ENCODE peak calls at places on chromosomes 12 and 14, in ten cellular contexts. One of them, this sample, is unnamed.

GRCh38 chr12:117100851-117101673 is 1.8 kb upstream of the TESC start:
- DNase-seq in NCI-H1930: no peak
- DNase-seq in IMR-90: no peak
- DNase-seq in stimulated activated CD4-positive, alpha-beta T cell treated with anti-CD3 and anti-CD28 coated beads, TNF-alpha, amount 100 ng/mL, for 1 hour: no peak
- DNase-seq in A172: no peak
- DNase-seq in glomerular endothelial cell: no peak
- DNase-seq in cardiac muscle cell: no peak
- DNase-seq in Daoy: no peak
- DNase-seq in AG09319: no peak
- DNase-seq in hepatic stellate cell: no peak
- DNase-seq in this sample: no peak

GRCh38 chr12:53489242-53489915 is 9.9 kb downstream of the MAP3K12 start:
- DNase-seq in Daoy: no peak
- DNase-seq in stimulated activated CD4-positive, alpha-beta T cell treated with anti-CD3 and anti-CD28 coated beads, TNF-alpha, amount 100 ng/mL, for 1 hour: no peak
- DNase-seq in IMR-90: no peak
- DNase-seq in hepatic stellate cell: no peak
- DNase-seq in cardiac muscle cell: no peak
- DNase-seq in NCI-H1930: no peak
- DNase-seq in glomerular endothelial cell: no peak
- DNase-seq in AG09319: no peak
- DNase-seq in A172: no peak
- DNase-seq in this sample: no peak

GRCh38 chr12:10551375-10551774 is 45.7 kb downstream of the EIF2S3B start:
- DNase-seq in glomerular endothelial cell: no peak
- DNase-seq in Daoy: no peak
- DNase-seq in AG09319: no peak
- DNase-seq in NCI-H1930: no peak
- DNase-seq in hepatic stellate cell: no peak
- DNase-seq in stimulated activated CD4-positive, alpha-beta T cell treated with anti-CD3 and anti-CD28 coated beads, TNF-alpha, amount 100 ng/mL, for 1 hour: no peak
- DNase-seq in cardiac muscle cell: no peak
- DNase-seq in A172: no peak
- DNase-seq in IMR-90: no peak
- DNase-seq in this sample: no peak

GRCh38 chr12:72081787-72082186 is 143.1 kb downstream of the TPH2 start:
- DNase-seq in IMR-90: no peak
- DNase-seq in glomerular endothelial cell: no peak
- DNase-seq in Daoy: no peak
- DNase-seq in stimulated activated CD4-positive, alpha-beta T cell treated with anti-CD3 and anti-CD28 coated beads, TNF-alpha, amount 100 ng/mL, for 1 hour: no peak
- DNase-seq in AG09319: no peak
- DNase-seq in cardiac muscle cell: no peak
- DNase-seq in hepatic stellate cell: no peak
- DNase-seq in A172: no peak
- DNase-seq in NCI-H1930: no peak
- DNase-seq in this sample: no peak

GRCh38 chr14:72521968-72522741 is 371.7 kb downstream of the DPF3 start:
- DNase-seq in cardiac muscle cell: no peak
- DNase-seq in AG09319: no peak
- DNase-seq in Daoy: no peak
- DNase-seq in stimulated activated CD4-positive, alpha-beta T cell treated with anti-CD3 and anti-CD28 coated beads, TNF-alpha, amount 100 ng/mL, for 1 hour: no peak
- DNase-seq in glomerular endothelial cell: no peak
- DNase-seq in NCI-H1930: no peak
- DNase-seq in hepatic stellate cell: no peak
- DNase-seq in A172: no peak
- DNase-seq in IMR-90: peak
- DNase-seq in this sample: no peak

GRCh38 chr12:3295648-3296408 is 195.2 kb upstream of the PRMT8 start:
- DNase-seq in cardiac muscle cell: no peak
- DNase-seq in stimulated activated CD4-positive, alpha-beta T cell treated with anti-CD3 and anti-CD28 coated beads, TNF-alpha, amount 100 ng/mL, for 1 hour: no peak
- DNase-seq in IMR-90: peak
- DNase-seq in A172: no peak
- DNase-seq in Daoy: no peak
- DNase-seq in NCI-H1930: no peak
- DNase-seq in glomerular endothelial cell: no peak
- DNase-seq in hepatic stellate cell: peak
- DNase-seq in AG09319: no peak
- DNase-seq in this sample: no peak

GRCh38 chr14:36582011-36582873 is at the start of gene NKX2-8:
- DNase-seq in A172: no peak
- DNase-seq in stimulated activated CD4-positive, alpha-beta T cell treated with anti-CD3 and anti-CD28 coated beads, TNF-alpha, amount 100 ng/mL, for 1 hour: no peak
- DNase-seq in glomerular endothelial cell: no peak
- DNase-seq in IMR-90: no peak
- DNase-seq in AG09319: no peak
- DNase-seq in cardiac muscle cell: peak
- DNase-seq in hepatic stellate cell: no peak
- DNase-seq in NCI-H1930: peak
- DNase-seq in Daoy: peak
- DNase-seq in this sample: no peak

GRCh38 chr12:57223191-57224165 is 6.0 kb upstream of the SHMT2 start:
- DNase-seq in AG09319: no peak
- DNase-seq in NCI-H1930: no peak
- DNase-seq in cardiac muscle cell: no peak
- DNase-seq in glomerular endothelial cell: no peak
- DNase-seq in Daoy: no peak
- DNase-seq in stimulated activated CD4-positive, alpha-beta T cell treated with anti-CD3 and anti-CD28 coated beads, TNF-alpha, amount 100 ng/mL, for 1 hour: no peak
- DNase-seq in A172: no peak
- DNase-seq in hepatic stellate cell: no peak
- DNase-seq in IMR-90: no peak
- DNase-seq in this sample: no peak

GRCh38 chr12:6936642-6937480 is 6.8 kb upstream of the RNU7-1 start:
- DNase-seq in AG09319: no peak
- DNase-seq in stimulated activated CD4-positive, alpha-beta T cell treated with anti-CD3 and anti-CD28 coated beads, TNF-alpha, amount 100 ng/mL, for 1 hour: peak
- DNase-seq in A172: no peak
- DNase-seq in IMR-90: no peak
- DNase-seq in hepatic stellate cell: no peak
- DNase-seq in glomerular endothelial cell: no peak
- DNase-seq in cardiac muscle cell: peak
- DNase-seq in NCI-H1930: peak
- DNase-seq in Daoy: no peak
- DNase-seq in this sample: no peak

GRCh38 chr14:55807059-55807499 is 227.1 kb downstream of the KTN1 start:
- DNase-seq in A172: peak
- DNase-seq in AG09319: no peak
- DNase-seq in glomerular endothelial cell: peak
- DNase-seq in NCI-H1930: no peak
- DNase-seq in hepatic stellate cell: no peak
- DNase-seq in stimulated activated CD4-positive, alpha-beta T cell treated with anti-CD3 and anti-CD28 coated beads, TNF-alpha, amount 100 ng/mL, for 1 hour: peak
- DNase-seq in IMR-90: peak
- DNase-seq in Daoy: peak
- DNase-seq in cardiac muscle cell: peak
- DNase-seq in this sample: no peak

GRCh38 chr14:52888839-52889838 is 61.7 kb downstream of the FERMT2 start:
- DNase-seq in Daoy: no peak
- DNase-seq in IMR-90: no peak
- DNase-seq in hepatic stellate cell: no peak
- DNase-seq in AG09319: no peak
- DNase-seq in stimulated activated CD4-positive, alpha-beta T cell treated with anti-CD3 and anti-CD28 coated beads, TNF-alpha, amount 100 ng/mL, for 1 hour: no peak
- DNase-seq in NCI-H1930: no peak
- DNase-seq in A172: no peak
- DNase-seq in cardiac muscle cell: no peak
- DNase-seq in glomerular endothelial cell: no peak
- DNase-seq in this sample: no peak

GRCh38 chr14:22500954-22501353 is 88.1 kb downstream of the DAD1 start:
- DNase-seq in cardiac muscle cell: no peak
- DNase-seq in stimulated activated CD4-positive, alpha-beta T cell treated with anti-CD3 and anti-CD28 coated beads, TNF-alpha, amount 100 ng/mL, for 1 hour: no peak
- DNase-seq in Daoy: no peak
- DNase-seq in glomerular endothelial cell: no peak
- DNase-seq in A172: no peak
- DNase-seq in NCI-H1930: no peak
- DNase-seq in hepatic stellate cell: no peak
- DNase-seq in IMR-90: no peak
- DNase-seq in AG09319: no peak
- DNase-seq in this sample: no peak

GRCh38 chr12:45898094-45898493 is 92.3 kb downstream of the SCAF11 start:
- DNase-seq in cardiac muscle cell: no peak
- DNase-seq in A172: no peak
- DNase-seq in stimulated activated CD4-positive, alpha-beta T cell treated with anti-CD3 and anti-CD28 coated beads, TNF-alpha, amount 100 ng/mL, for 1 hour: no peak
- DNase-seq in glomerular endothelial cell: no peak
- DNase-seq in NCI-H1930: no peak
- DNase-seq in AG09319: no peak
- DNase-seq in IMR-90: no peak
- DNase-seq in hepatic stellate cell: no peak
- DNase-seq in Daoy: no peak
- DNase-seq in this sample: no peak

GRCh38 chr14:29548948-29549370 is 378.7 kb downstream of the PRKD1 start:
- DNase-seq in IMR-90: peak
- DNase-seq in Daoy: peak
- DNase-seq in A172: peak
- DNase-seq in stimulated activated CD4-positive, alpha-beta T cell treated with anti-CD3 and anti-CD28 coated beads, TNF-alpha, amount 100 ng/mL, for 1 hour: no peak
- DNase-seq in glomerular endothelial cell: peak
- DNase-seq in hepatic stellate cell: peak
- DNase-seq in cardiac muscle cell: peak
- DNase-seq in NCI-H1930: peak
- DNase-seq in AG09319: peak
- DNase-seq in this sample: peak

GRCh38 chr12:130161261-130162231 is 718 bp upstream of the FZD10 start:
- DNase-seq in IMR-90: no peak
- DNase-seq in stimulated activated CD4-positive, alpha-beta T cell treated with anti-CD3 and anti-CD28 coated beads, TNF-alpha, amount 100 ng/mL, for 1 hour: no peak
- DNase-seq in cardiac muscle cell: no peak
- DNase-seq in Daoy: peak
- DNase-seq in hepatic stellate cell: no peak
- DNase-seq in A172: no peak
- DNase-seq in glomerular endothelial cell: no peak
- DNase-seq in AG09319: no peak
- DNase-seq in NCI-H1930: no peak
- DNase-seq in this sample: peak

GRCh38 chr14:76826122-76826521 is at the start of gene LRRC74A:
- DNase-seq in AG09319: no peak
- DNase-seq in glomerular endothelial cell: no peak
- DNase-seq in cardiac muscle cell: no peak
- DNase-seq in Daoy: peak
- DNase-seq in NCI-H1930: no peak
- DNase-seq in IMR-90: no peak
- DNase-seq in stimulated activated CD4-positive, alpha-beta T cell treated with anti-CD3 and anti-CD28 coated beads, TNF-alpha, amount 100 ng/mL, for 1 hour: no peak
- DNase-seq in A172: no peak
- DNase-seq in hepatic stellate cell: no peak
- DNase-seq in this sample: no peak

GRCh38 chr12:31386364-31386777 is 60.4 kb upstream of the SINHCAF start:
- DNase-seq in stimulated activated CD4-positive, alpha-beta T cell treated with anti-CD3 and anti-CD28 coated beads, TNF-alpha, amount 100 ng/mL, for 1 hour: no peak
- DNase-seq in AG09319: no peak
- DNase-seq in IMR-90: no peak
- DNase-seq in A172: no peak
- DNase-seq in hepatic stellate cell: no peak
- DNase-seq in NCI-H1930: no peak
- DNase-seq in cardiac muscle cell: peak
- DNase-seq in Daoy: no peak
- DNase-seq in glomerular endothelial cell: no peak
- DNase-seq in this sample: peak

GRCh38 chr14:30354439-30354838 is 204.5 kb upstream of the G2E3 start:
- DNase-seq in IMR-90: no peak
- DNase-seq in A172: no peak
- DNase-seq in cardiac muscle cell: no peak
- DNase-seq in Daoy: no peak
- DNase-seq in NCI-H1930: peak
- DNase-seq in AG09319: no peak
- DNase-seq in stimulated activated CD4-positive, alpha-beta T cell treated with anti-CD3 and anti-CD28 coated beads, TNF-alpha, amount 100 ng/mL, for 1 hour: no peak
- DNase-seq in glomerular endothelial cell: no peak
- DNase-seq in hepatic stellate cell: no peak
- DNase-seq in this sample: no peak

GRCh38 chr14:85867450-85867849 is 337.5 kb downstream of the FLRT2 start:
- DNase-seq in AG09319: no peak
- DNase-seq in glomerular endothelial cell: no peak
- DNase-seq in A172: no peak
- DNase-seq in NCI-H1930: no peak
- DNase-seq in stimulated activated CD4-positive, alpha-beta T cell treated with anti-CD3 and anti-CD28 coated beads, TNF-alpha, amount 100 ng/mL, for 1 hour: no peak
- DNase-seq in IMR-90: no peak
- DNase-seq in cardiac muscle cell: no peak
- DNase-seq in hepatic stellate cell: no peak
- DNase-seq in Daoy: peak
- DNase-seq in this sample: no peak

GRCh38 chr12:98635657-98636323 is 8.8 kb downstream of the IKBIP start:
- DNase-seq in IMR-90: peak
- DNase-seq in hepatic stellate cell: peak
- DNase-seq in cardiac muscle cell: peak
- DNase-seq in A172: peak
- DNase-seq in NCI-H1930: no peak
- DNase-seq in glomerular endothelial cell: peak
- DNase-seq in Daoy: peak
- DNase-seq in stimulated activated CD4-positive, alpha-beta T cell treated with anti-CD3 and anti-CD28 coated beads, TNF-alpha, amount 100 ng/mL, for 1 hour: no peak
- DNase-seq in AG09319: no peak
- DNase-seq in this sample: no peak

GRCh38 chr12:105977256-105978051 is 161.3 kb downstream of the NUAK1 start:
- DNase-seq in Daoy: peak
- DNase-seq in hepatic stellate cell: peak
- DNase-seq in glomerular endothelial cell: no peak
- DNase-seq in AG09319: no peak
- DNase-seq in A172: no peak
- DNase-seq in IMR-90: peak
- DNase-seq in stimulated activated CD4-positive, alpha-beta T cell treated with anti-CD3 and anti-CD28 coated beads, TNF-alpha, amount 100 ng/mL, for 1 hour: no peak
- DNase-seq in cardiac muscle cell: no peak
- DNase-seq in NCI-H1930: no peak
- DNase-seq in this sample: no peak

GRCh38 chr12:58030566-58031279 is 89.4 kb downstream of the ATP23 start:
- DNase-seq in IMR-90: peak
- DNase-seq in glomerular endothelial cell: no peak
- DNase-seq in Daoy: peak
- DNase-seq in NCI-H1930: no peak
- DNase-seq in cardiac muscle cell: no peak
- DNase-seq in stimulated activated CD4-positive, alpha-beta T cell treated with anti-CD3 and anti-CD28 coated beads, TNF-alpha, amount 100 ng/mL, for 1 hour: no peak
- DNase-seq in AG09319: no peak
- DNase-seq in hepatic stellate cell: no peak
- DNase-seq in A172: peak
- DNase-seq in this sample: no peak

This sample was measured in neuronal stem cell.